ENCODE peak calls at places on chromosomes 6 and 20, in six cellular contexts. B, O, N, G, V and I are unnamed samples.

GRCh38 chr6:157223021-157223430 is 100.3 kb downstream of the TMEM242 start:
- DNase-seq in B (no peak), O (no peak), N (no peak), G (no peak), V (no peak), I (no peak)

GRCh38 chr6:31581511-31582229 is 554 bp downstream of the LTB start:
- DNase-seq in B (no peak), O (peak; percentile 18), N (no peak), G (no peak), V (no peak), I (no peak)

GRCh38 chr20:1838479-1839279 is 56.5 kb upstream of the SIRPA start:
- DNase-seq in B (no peak), O (no peak), N (peak; percentile 42), G (no peak), V (no peak), I (no peak)

GRCh38 chr6:82080767-82081166 is 166.8 kb downstream of the IBTK start:
- DNase-seq in B (no peak), O (no peak), N (no peak), G (no peak), V (no peak), I (no peak)

GRCh38 chr6:39061182-39061581 is 12.6 kb downstream of the GLP1R start:
- DNase-seq in B (no peak), O (no peak), N (no peak), G (no peak), V (no peak), I (no peak)

GRCh38 chr20:63454729-63455567 is 17.5 kb downstream of the KCNQ2 start:
- DNase-seq in B (no peak), O (no peak), N (peak; percentile 80), G (no peak), V (no peak), I (no peak)

GRCh38 chr6:51565472-51565871 is 521.9 kb downstream of the PKHD1 start:
- DNase-seq in B (no peak), O (no peak), N (no peak), G (no peak), V (no peak), I (no peak)

GRCh38 chr6:168417158-168417557 is 23.8 kb upstream of the SMOC2 start:
- DNase-seq in B (no peak), O (no peak), N (peak; percentile 29), G (no peak), V (no peak), I (no peak)

GRCh38 chr6:53335224-53335994 is 13.3 kb downstream of the ELOVL5 start:
- DNase-seq in B (no peak), O (no peak), N (peak; percentile 56), G (peak; percentile 14), V (no peak), I (no peak)

GRCh38 chr6:3252369-3252768 is 6.4 kb upstream of the PSMG4 start:
- DNase-seq in B (no peak), O (no peak), N (no peak), G (peak; percentile 85), V (no peak), I (no peak)

GRCh38 chr20:64077094-64077493 is 2.2 kb downstream of the RGS19 start:
- DNase-seq in B (no peak), O (no peak), N (no peak), G (no peak), V (no peak), I (no peak)

GRCh38 chr20:1390552-1391403 is 2.1 kb downstream of the FKBP1A start:
- DNase-seq in B (no peak), O (no peak), N (no peak), G (no peak), V (no peak), I (no peak)

GRCh38 chr20:4170621-4171537 is 155.5 kb upstream of the RNF24 start:
- DNase-seq in B (no peak), O (no peak), N (no peak), G (no peak), V (no peak), I (peak; percentile 52)

GRCh38 chr6:292506-293184 is 358 bp downstream of the DUSP22 start:
- DNase-seq in B (peak; percentile 24), O (peak; percentile 49), N (peak; percentile 62), G (peak; percentile 63), V (no peak), I (peak; percentile 59)

GRCh38 chr20:48723308-48724264 is 104.2 kb downstream of the PREX1 start:
- DNase-seq in B (no peak), O (no peak), N (no peak), G (peak; percentile 18), V (no peak), I (peak; percentile 48)

GRCh38 chr6:75502884-75503283 is 9.3 kb upstream of the FILIP1 start:
- DNase-seq in B (no peak), O (no peak), N (no peak), G (no peak), V (no peak), I (no peak)

GRCh38 chr6:5173862-5174643 is 86.7 kb downstream of the LYRM4 start:
- DNase-seq in B (peak; percentile 19), O (no peak), N (no peak), G (no peak), V (no peak), I (peak; percentile 45)

GRCh38 chr6:149212892-149213786 is 104.4 kb upstream of the TAB2 start:
- DNase-seq in B (no peak), O (no peak), N (no peak), G (no peak), V (no peak), I (no peak)

GRCh38 chr6:52371656-52372151 is 9.8 kb downstream of the PAQR8 start:
- DNase-seq in B (no peak), O (no peak), N (no peak), G (no peak), V (no peak), I (no peak)

GRCh38 chr6:44201200-44201599 is 15.5 kb upstream of the MYMX start:
- DNase-seq in B (no peak), O (no peak), N (peak; percentile 31), G (peak; percentile 35), V (no peak), I (no peak)

GRCh38 chr6:138691595-138692057 is 81.9 kb upstream of the CCDC28A start:
- DNase-seq in B (peak; percentile 77), O (peak; percentile 9), N (peak; percentile 61), G (peak; percentile 57), V (no peak), I (peak; percentile 79)

GRCh38 chr6:12957321-12958051 is 240.9 kb downstream of the PHACTR1 start:
- DNase-seq in B (peak; percentile 13), O (no peak), N (peak; percentile 47), G (peak; percentile 15), V (no peak), I (peak; percentile 90)

GRCh38 chr20:43138061-43138860 is 51.4 kb downstream of the PTPRT start:
- DNase-seq in B (no peak), O (no peak), N (no peak), G (no peak), V (no peak), I (no peak)

GRCh38 chr6:13273202-13273930 is 55.0 kb downstream of the TBC1D7 start:
- DNase-seq in B (no peak), O (no peak), N (no peak), G (no peak), V (no peak), I (no peak)

GRCh38 chr6:138673317-138674014 is 100.1 kb upstream of the CCDC28A start:
- DNase-seq in B (no peak), O (no peak), N (no peak), G (peak; percentile 23), V (no peak), I (peak; percentile 46)

GRCh38 chr20:31671324-31671723 is 33.6 kb downstream of the COX4I2 start:
- DNase-seq in B (no peak), O (no peak), N (no peak), G (no peak), V (no peak), I (no peak)

GRCh38 chr6:73774311-73774766 is 78.3 kb downstream of the CD109 start:
- DNase-seq in B (peak; percentile 88), O (no peak), N (peak; percentile 43), G (peak; percentile 89), V (no peak), I (peak; percentile 96)
- H3K4me3 ChIP-seq in B (no peak overlapping the region), O (no peak overlapping the region), N (no peak overlapping the region), G (no peak overlapping the region), V (no peak overlapping the region), I (peak overlapping the region; percentile 48)

DNA sequence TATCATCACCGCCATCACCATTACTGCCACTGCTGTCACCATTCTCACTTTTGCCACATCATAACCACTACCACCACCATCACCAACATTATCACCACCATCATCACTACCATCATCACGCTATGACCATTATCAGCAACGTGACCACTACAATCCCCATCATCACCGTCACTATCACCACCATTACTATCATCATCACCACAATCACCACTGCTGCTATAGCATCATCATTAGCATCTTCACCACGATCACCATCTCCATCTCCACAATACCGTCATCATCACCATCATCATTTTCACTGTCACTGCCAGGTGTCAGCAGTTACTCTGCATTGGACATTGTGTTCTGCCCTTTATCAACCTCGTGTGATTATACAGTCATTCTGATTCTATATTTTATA is 19.0 kb downstream of the CST4 start:
- DNase-seq in B (no peak), O (no peak), N (no peak), G (no peak), V (no peak), I (no peak)
- H4K8ac ChIP-seq in B (no peak overlapping the region), O (no peak overlapping the region), N (no peak overlapping the region), G (no peak overlapping the region), V (no peak overlapping the region), I (no peak overlapping the region)

GRCh38 chr20:38673261-38673660 is 51.0 kb upstream of the SLC32A1 start:
- DNase-seq in B (no peak), O (no peak), N (no peak), G (no peak), V (no peak), I (no peak)
- H3K4me3 ChIP-seq in B (no peak overlapping the region), O (peak overlapping the region; percentile 46), N (no peak overlapping the region), G (no peak overlapping the region), V (peak overlapping the region; percentile 86), I (peak overlapping the region; percentile 81)

GRCh38 chr6:37077459-37078296 is 72.2 kb downstream of the FGD2 start:
- DNase-seq in B (peak; percentile 95), O (no peak), N (peak; percentile 58), G (peak; percentile 53), V (no peak), I (peak; percentile 84)

GRCh38 chr6:37074053-37074827 is 68.8 kb downstream of the FGD2 start:
- DNase-seq in B (peak; percentile 44), O (no peak), N (no peak), G (no peak), V (no peak), I (peak; percentile 63)

GRCh38 chr6:37069639-37070038 is 64.2 kb downstream of the FGD2 start:
- DNase-seq in B (no peak), O (no peak), N (no peak), G (no peak), V (no peak), I (no peak)

GRCh38 chr6:37068523-37069270 is 63.2 kb downstream of the FGD2 start:
- DNase-seq in B (no peak), O (no peak), N (no peak), G (no peak), V (no peak), I (no peak)

DNA sequence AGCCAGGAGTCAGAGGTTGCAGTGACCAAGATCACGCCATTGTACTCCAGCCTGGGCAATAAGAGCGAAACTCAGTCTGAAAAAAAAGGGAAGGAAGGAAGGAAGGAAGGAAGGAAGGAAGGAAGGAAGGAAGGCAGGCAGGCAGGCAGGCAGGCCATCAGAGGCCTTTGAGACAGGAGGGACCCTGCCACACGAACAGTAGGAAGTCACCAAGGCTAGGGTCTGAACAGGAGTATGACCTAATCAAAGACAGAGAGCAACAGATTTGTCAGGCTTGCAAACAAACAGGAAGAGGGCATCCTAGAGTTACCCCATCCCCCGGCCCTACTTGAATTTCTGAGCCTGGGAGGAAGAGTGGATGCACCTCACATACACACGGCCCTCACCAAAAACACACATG is 67.1 kb downstream of the FGD2 start:
- DNase-seq in B (no peak), O (no peak), N (peak; percentile 78), G (no peak), V (no peak), I (no peak)
- H4K8ac ChIP-seq in B (no peak overlapping the region), O (no peak overlapping the region), N (no peak overlapping the region), G (no peak overlapping the region), V (no peak overlapping the region), I (peak overlapping the region; percentile 52)